ENCODE peak calls at places on chromosome 3, in seven cellular contexts. T is body of pancreas, O is K562, W is sigmoid colon, G is uterus, X is testis, A is right lobe of liver. U is an unnamed sample.

GRCh38 chr3:110814170-110815007 is 257.2 kb upstream of the NECTIN3 start:
- DNase-seq in T (no peak), O (no peak), W (no peak), G (no peak), X (no peak), A (no peak), U (peak)

GRCh38 chr3:127734754-127735473 is 62.2 kb downstream of the ABTB1 start:
- DNase-seq in T (no peak), O (no peak), W (no peak), G (no peak), X (peak), A (peak), U (no peak)

GRCh38 chr3:66470956-66471686 is 29.7 kb downstream of the LRIG1 start:
- DNase-seq in T (no peak), O (no peak), W (no peak), G (no peak), X (no peak), A (no peak), U (no peak)

GRCh38 chr3:142929109-142929508 is 34.4 kb downstream of the PAQR9 start:
- DNase-seq in T (peak), O (peak), W (no peak), G (no peak), X (peak), A (peak), U (peak)

GRCh38 chr3:123113889-123114450 is 47.1 kb downstream of the PDIA5 start:
- DNase-seq in T (no peak), O (no peak), W (no peak), G (no peak), X (peak), A (no peak), U (no peak)

GRCh38 chr3:46725663-46726314 is 8.1 kb upstream of the PRSS50 start:
- DNase-seq in T (no peak), O (no peak), W (no peak), G (no peak), X (no peak), A (no peak), U (no peak)

GRCh38 chr3:177050466-177051237 is 146.6 kb downstream of the TBL1XR1 start:
- DNase-seq in T (no peak), O (no peak), W (no peak), G (no peak), X (no peak), A (no peak), U (no peak)

GRCh38 chr3:187667526-187667925 is 2.7 kb downstream of the SST start:
- DNase-seq in T (no peak), O (no peak), W (no peak), G (no peak), X (no peak), A (no peak), U (no peak)

GRCh38 chr3:79517766-79518413 is 249.9 kb downstream of the ROBO1 start:
- DNase-seq in T (no peak), O (no peak), W (no peak), G (no peak), X (peak), A (no peak), U (no peak)

GRCh38 chr3:20637729-20638128 is 451.7 kb upstream of the SGO1 start:
- DNase-seq in T (no peak), O (no peak), W (no peak), G (no peak), X (no peak), A (no peak), U (no peak)

GRCh38 chr3:58246148-58247051 is 8.8 kb downstream of the ABHD6 start:
- DNase-seq in T (no peak), O (no peak), W (no peak), G (no peak), X (no peak), A (peak), U (no peak)

GRCh38 chr3:58241321-58242044 is 3.9 kb downstream of the ABHD6 start:
- DNase-seq in T (no peak), O (no peak), W (no peak), G (no peak), X (no peak), A (no peak), U (no peak)

GRCh38 chr3:58238830-58239229 is 1.2 kb downstream of the ABHD6 start:
- DNase-seq in T (no peak), O (no peak), W (no peak), G (no peak), X (no peak), A (no peak), U (no peak)

GRCh38 chr3:58244186-58244585 is 6.6 kb downstream of the ABHD6 start:
- DNase-seq in T (no peak), O (no peak), W (no peak), G (no peak), X (no peak), A (no peak), U (no peak)

GRCh38 chr3:58242340-58242739 is 4.7 kb downstream of the ABHD6 start:
- DNase-seq in T (no peak), O (no peak), W (no peak), G (no peak), X (peak), A (no peak), U (no peak)
- H3K27ac ChIP-seq in T (no peak), O (no peak), W (no peak), G (no peak), X (no peak), A (no peak), U (no peak)

GRCh38 chr3:71131385-71131871 is 452.1 kb downstream of the FOXP1 start:
- DNase-seq in T (no peak), O (no peak), W (no peak), G (no peak), X (no peak), A (no peak), U (no peak)

GRCh38 chr3:71131893-71132314 is 451.6 kb downstream of the FOXP1 start:
- DNase-seq in T (no peak), O (no peak), W (no peak), G (no peak), X (no peak), A (no peak), U (no peak)

GRCh38 chr3:71128951-71129350 is 454.6 kb downstream of the FOXP1 start:
- DNase-seq in T (no peak), O (no peak), W (no peak), G (no peak), X (no peak), A (no peak), U (no peak)

GRCh38 chr3:71130516-71131384 is 452.8 kb downstream of the FOXP1 start:
- DNase-seq in T (peak), O (peak), W (peak), G (peak), X (peak), A (peak), U (peak)

DNA sequence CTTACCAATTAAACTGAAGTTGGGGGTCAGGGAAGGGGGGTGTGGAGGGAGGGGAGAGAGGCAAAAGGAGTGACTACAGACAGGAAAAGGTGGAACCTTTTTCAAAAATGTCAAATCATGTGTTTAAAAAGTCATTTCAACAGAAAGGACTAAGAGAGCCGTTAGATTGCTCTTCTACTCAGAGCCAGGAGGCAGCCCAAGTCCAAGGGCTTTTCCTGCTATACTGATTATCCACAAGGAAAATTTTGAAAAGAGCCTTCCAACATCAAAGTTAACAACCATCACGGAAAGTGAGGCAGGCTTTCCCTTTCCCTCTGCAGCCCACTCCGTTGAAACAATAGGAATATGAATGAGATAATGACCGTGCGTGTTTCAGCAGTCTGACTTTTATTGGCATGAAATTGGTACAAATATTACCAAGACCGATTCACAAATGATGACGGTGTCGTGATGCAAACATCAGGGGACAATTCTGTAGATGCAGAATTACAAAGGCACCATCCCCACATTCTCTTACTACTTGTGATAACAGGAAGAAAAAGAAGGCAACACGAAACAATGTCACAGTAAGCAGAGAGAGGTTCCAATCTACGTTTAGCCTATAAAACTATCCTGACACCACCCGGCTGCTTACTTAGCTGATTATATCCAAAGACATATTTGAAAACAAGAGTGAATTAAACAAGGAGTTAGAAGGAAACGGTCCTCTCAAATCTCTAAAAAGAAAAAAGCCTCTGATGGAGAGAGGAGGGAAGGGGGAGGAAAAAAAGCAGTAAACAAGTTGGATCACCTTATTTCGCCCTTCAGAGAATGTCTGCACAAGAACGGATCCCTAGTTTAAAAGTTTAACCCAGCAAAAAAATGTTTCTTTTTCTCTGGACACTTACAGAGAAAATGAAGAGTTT is 453.7 kb downstream of the FOXP1 start:
- DNase-seq in T (no peak), O (no peak), W (no peak), G (no peak), X (peak), A (no peak), U (no peak)
- TF ChIP-seq POLR2A in T (peak), O (peak), W (no peak), G (no peak), X (no peak), A (peak), U (peak)

GRCh38 chr3:171860830-171861535 is 17.8 kb downstream of the TMEM212 start:
- DNase-seq in T (no peak), O (no peak), W (no peak), G (peak), X (no peak), A (no peak), U (no peak)
- H3K27ac ChIP-seq in T (no peak), O (no peak), W (peak), G (peak), X (no peak), A (no peak), U (peak)

DNA sequence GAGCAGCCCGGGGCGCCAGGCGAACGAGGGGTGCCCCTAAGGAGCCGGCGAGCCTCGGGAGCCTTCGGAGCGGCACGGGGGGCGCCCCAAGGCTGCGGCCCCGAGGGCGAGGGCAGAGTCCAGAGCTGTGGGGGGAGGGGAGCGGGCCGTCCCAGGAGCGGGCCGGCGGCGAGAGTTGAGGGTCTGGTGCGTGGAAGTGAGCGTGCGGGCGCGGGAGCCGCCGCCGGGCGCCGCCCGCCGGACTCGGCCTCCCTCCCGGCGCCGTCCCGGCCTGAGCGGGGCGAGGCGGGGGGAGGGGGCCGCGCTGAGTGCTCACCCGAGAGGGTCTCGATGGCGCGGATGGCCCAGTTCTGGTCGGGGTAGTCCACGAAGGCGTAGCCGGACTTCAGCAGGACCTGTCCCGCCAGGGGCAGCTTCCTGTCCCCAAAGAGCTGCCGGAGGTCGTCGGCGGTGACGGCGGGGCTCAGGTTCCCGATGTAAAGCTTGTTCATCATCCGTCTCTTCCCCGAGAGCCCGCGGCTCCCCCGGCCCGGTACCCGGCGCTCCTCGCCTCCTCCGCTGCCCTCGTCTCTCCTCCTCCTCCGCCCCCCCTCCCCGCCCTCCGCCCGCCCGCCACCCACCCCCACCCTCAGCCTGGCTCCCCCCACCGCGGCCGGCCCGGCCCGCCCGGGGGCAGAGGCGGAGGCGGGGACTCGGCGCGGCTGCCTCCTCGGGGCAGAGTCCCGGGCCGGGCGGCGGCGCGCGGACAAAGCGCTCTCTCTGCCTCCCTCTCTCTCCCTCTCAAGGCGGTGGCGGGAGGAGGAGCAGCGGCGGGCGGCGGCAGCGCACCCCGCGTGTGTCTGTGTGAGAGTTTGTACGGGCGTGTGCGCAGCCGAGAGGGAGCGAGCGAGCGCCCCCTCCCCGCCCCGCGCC is at the start of gene IGF2BP2:
- DNase-seq in T (peak), O (peak), W (peak), G (peak), X (peak), A (peak), U (peak)
- TF ChIP-seq POLR2A in T (peak), O (peak), W (no peak), G (peak), X (no peak), A (peak), U (peak)

GRCh38 chr3:4550957-4551754 is 58.0 kb downstream of the ITPR1 start:
- DNase-seq in T (no peak), O (no peak), W (peak), G (peak), X (peak), A (no peak), U (no peak)
- H3K27ac ChIP-seq in T (no peak), O (no peak), W (peak), G (peak), X (peak), A (no peak), U (peak)

GRCh38 chr3:64687781-64688515 is at the start of gene ADAMTS9:
- DNase-seq in T (peak), O (no peak), W (peak), G (peak), X (peak), A (peak), U (peak)
- TF ChIP-seq POLR2A in T (peak), O (no peak), W (peak), G (peak), X (no peak), A (peak), U (peak)

GRCh38 chr3:119302697-119303630 is 8.8 kb downstream of the ARHGAP31 start:
- DNase-seq in T (no peak), O (no peak), W (no peak), G (no peak), X (no peak), A (no peak), U (no peak)
- H3K27ac ChIP-seq in T (no peak), O (no peak), W (no peak), G (no peak), X (no peak), A (no peak), U (no peak)

GRCh38 chr3:69740103-69741021 is 1.1 kb downstream of the MITF start:
- DNase-seq in T (peak), O (peak), W (peak), G (peak), X (peak), A (peak), U (peak)

GRCh38 chr3:69738291-69738690 is 973 bp upstream of the MITF start:
- DNase-seq in T (no peak), O (no peak), W (no peak), G (no peak), X (no peak), A (no peak), U (no peak)

GRCh38 chr3:69741057-69741830 is 2.0 kb downstream of the MITF start:
- DNase-seq in T (no peak), O (no peak), W (no peak), G (no peak), X (no peak), A (no peak), U (no peak)

GRCh38 chr3:69738859-69739203 is 433 bp upstream of the MITF start:
- DNase-seq in T (no peak), O (no peak), W (peak), G (no peak), X (no peak), A (no peak), U (no peak)

GRCh38 chr3:69739204-69740102 is at the start of gene MITF:
- DNase-seq in T (peak), O (peak), W (peak), G (peak), X (peak), A (peak), U (peak)
- TF ChIP-seq POLR2A in T (peak), O (no peak), W (no peak), G (peak), X (peak), A (peak), U (peak)

GRCh38 chr3:14658978-14659377 is 7.4 kb downstream of the CCDC174 start:
- DNase-seq in T (no peak), O (no peak), W (no peak), G (no peak), X (no peak), A (no peak), U (no peak)

GRCh38 chr3:14663396-14663795 is 11.5 kb upstream of the C3orf20 start:
- DNase-seq in T (no peak), O (no peak), W (no peak), G (no peak), X (no peak), A (no peak), U (no peak)

GRCh38 chr3:14660942-14661341 is 9.4 kb downstream of the CCDC174 start:
- DNase-seq in T (no peak), O (no peak), W (no peak), G (no peak), X (no peak), A (no peak), U (no peak)

DNA sequence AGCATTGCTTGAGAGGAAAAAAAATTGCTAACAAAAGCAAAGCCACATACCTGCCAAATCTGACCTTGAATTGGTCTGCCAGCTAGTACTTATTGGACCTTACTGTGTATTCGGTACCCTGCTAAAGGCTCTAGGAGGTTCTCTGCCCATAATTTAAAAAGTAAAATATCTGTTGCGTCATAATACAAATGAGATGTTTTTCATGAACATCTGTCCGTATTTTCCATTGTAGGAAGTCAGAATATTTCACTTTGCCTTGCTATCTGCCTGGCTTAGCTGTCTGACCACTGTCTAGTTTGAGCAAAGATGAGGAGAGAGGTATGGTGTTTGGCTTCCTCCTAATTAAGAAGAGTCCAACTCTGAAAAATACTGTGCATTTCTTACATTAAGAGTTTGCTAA is 10.8 kb upstream of the C3orf20 start:
- DNase-seq in T (no peak), O (no peak), W (no peak), G (no peak), X (no peak), A (no peak), U (no peak)
- H3K27ac ChIP-seq in T (no peak), O (no peak), W (no peak), G (no peak), X (no peak), A (no peak), U (no peak)